ENCODE peak calls at places on chromosomes 5 and 9, in nine cellular contexts. J is CD4-positive, CD25-positive, alpha-beta regulatory T cell; A is fibroblast of mammary gland; I is sigmoid colon; T is EL; V is NCI-H1694 treated with DMSO at 0.1 percent for 48 hours; M is mesothelial cell of epicardium; U is left ventricle myocardium superior; O is EH. S is an unnamed sample.

GRCh38 chr5:19853616-19854240 is 134.3 kb downstream of the CDH18 start:
- DNase-seq in U (no peak), O (peak; percentile 98), V (no peak), M (no peak), J (no peak), T (peak; percentile 95), A (no peak), I (no peak), S (no peak)

GRCh38 chr9:127093319-127094020 is 29.0 kb downstream of the ANGPTL2 start:
- DNase-seq in V (no peak), O (no peak), J (no peak), A (no peak), T (no peak), M (no peak), U (no peak), I (peak; percentile 59), S (peak; percentile 43)

GRCh38 chr5:76845890-76846289 is 3.9 kb upstream of the S100Z start:
- DNase-seq in M (no peak), O (no peak), J (no peak), T (no peak), U (no peak), I (no peak), A (no peak), V (no peak), S (no peak)

GRCh38 chr5:132093310-132093709 is 19.7 kb downstream of the CSF2 start:
- DNase-seq in U (no peak), I (no peak), J (no peak), A (no peak), M (no peak), O (no peak), V (peak; percentile 83), T (no peak), S (no peak)

GRCh38 chr5:150567031-150567680 is 59.2 kb downstream of the NDST1 start:
- DNase-seq in U (no peak), O (peak; percentile 87), I (peak; percentile 59), V (no peak), J (no peak), T (peak; percentile 59), M (no peak), A (peak; percentile 88), S (no peak)

GRCh38 chr9:88749420-88749819 is 214.4 kb downstream of the NXNL2 start:
- DNase-seq in U (no peak), A (peak; percentile 86), J (no peak), O (peak; percentile 96), I (no peak), M (no peak), V (no peak), T (peak; percentile 83), S (no peak)

GRCh38 chr5:74396913-74397606 is 243.5 kb downstream of the ENC1 start:
- DNase-seq in U (no peak), I (no peak), M (no peak), O (no peak), A (peak; percentile 17), T (no peak), J (no peak), V (no peak), S (no peak)

GRCh38 chr9:108569624-108570023 is 286.2 kb downstream of the ACTL7B start:
- DNase-seq in J (no peak), T (peak; percentile 82), V (no peak), I (no peak), A (peak; percentile 87), M (no peak), U (no peak), O (peak; percentile 83), S (no peak)

GRCh38 chr9:77802064-77802463 is 153.9 kb upstream of the GNA14 start:
- DNase-seq in T (no peak), M (no peak), A (no peak), O (no peak), J (no peak), V (no peak), U (no peak), I (no peak), S (no peak)

GRCh38 chr5:71816307-71816706 is 97.2 kb downstream of the CARTPT start:
- DNase-seq in A (no peak), I (no peak), O (no peak), M (no peak), V (no peak), J (no peak), T (no peak), U (no peak), S (no peak)

GRCh38 chr9:3887121-3887797 is 361.5 kb upstream of the RFX3 start:
- DNase-seq in M (no peak), J (no peak), U (no peak), I (no peak), O (no peak), V (no peak), T (no peak), A (no peak), S (no peak)

S was measured in mesenteric fat pad.